ENCODE peak calls at places on chromosome 19, in five cellular contexts. F is heart left ventricle, O is foreskin fibroblast, M is bronchial epithelial cell, T is A549. X is an unnamed sample.

GRCh38 chr19:29623726-29624488 is 17.8 kb downstream of the POP4 start:
- DNase-seq in O (no peak), M (no peak), F (no peak), T (no peak), X (no peak)

GRCh38 chr19:50465986-50466771 is 10.1 kb upstream of the EMC10 start:
- DNase-seq in T (peak; percentile 49), O (peak; percentile 14), M (no peak), F (no peak), X (no peak)

GRCh38 chr19:55341191-55342043 is 1.7 kb downstream of the KMT5C start:
- DNase-seq in F (peak; percentile 83), T (peak; percentile 71), M (peak; percentile 35), O (peak; percentile 87), X (no peak)

GRCh38 chr19:20365146-20365545 is 198.1 kb downstream of the ZNF486 start:
- DNase-seq in T (no peak), O (no peak), M (no peak), F (no peak), X (peak; percentile 7)

GRCh38 chr19:39481229-39481545 is 549 bp downstream of the TIMM50 start:
- DNase-seq in T (no peak), O (peak; percentile 32), F (no peak), M (peak; percentile 5), X (no peak)

GRCh38 chr19:10701955-10702307 is 692 bp downstream of the QTRT1 start:
- DNase-seq in F (no peak), T (no peak), M (no peak), O (peak; percentile 40), X (no peak)

GRCh38 chr19:2253106-2254051 is 2.8 kb downstream of the JSRP1 start:
- DNase-seq in O (no peak), T (no peak), M (no peak), F (no peak), X (no peak)

GRCh38 chr19:20422216-20422615 is 143.4 kb downstream of the ZNF737 start:
- DNase-seq in T (no peak), F (no peak), O (no peak), M (no peak), X (no peak)

GRCh38 chr19:39558623-39559117 is 18.7 kb upstream of the EID2 start:
- DNase-seq in T (no peak), O (no peak), F (no peak), M (no peak), X (no peak)

GRCh38 chr19:6663236-6664187 is 6.4 kb downstream of the TNFSF14 start:
- DNase-seq in T (no peak), O (no peak), F (no peak), M (no peak), X (no peak)

GRCh38 chr19:16522559-16523377 is 19.5 kb downstream of the CHERP start:
- DNase-seq in F (no peak), M (no peak), O (no peak), T (no peak), X (no peak)

GRCh38 chr19:15188851-15189250 is 11.9 kb downstream of the NOTCH3 start:
- DNase-seq in T (no peak), O (no peak), F (no peak), M (no peak), X (no peak)

GRCh38 chr19:2315818-2316353 is 7.9 kb upstream of the LINGO3 start:
- DNase-seq in F (peak; percentile 77), T (peak; percentile 43), O (peak; percentile 86), M (no peak), X (no peak)

GRCh38 chr19:37098570-37098969 is 20.3 kb downstream of the ZNF420 start:
- DNase-seq in M (no peak), F (no peak), T (no peak), O (no peak), X (no peak)

GRCh38 chr19:49861127-49861526 is 6.2 kb downstream of the PNKP start:
- DNase-seq in F (no peak), O (peak; percentile 76), M (no peak), T (peak; percentile 63), X (no peak)

GRCh38 chr19:37217855-37218591 is at the start of gene ZNF383:
- DNase-seq in F (peak; percentile 91), T (peak; percentile 97), O (peak; percentile 93), M (peak; percentile 80), X (peak; percentile 84)

GRCh38 chr19:10000171-10000826 is 10.0 kb downstream of the COL5A3 start:
- DNase-seq in O (peak; percentile 82), M (peak; percentile 45), T (peak; percentile 70), F (no peak), X (no peak)

GRCh38 chr19:14561832-14562351 is 10.0 kb downstream of the NDUFB7 start:
- DNase-seq in F (peak; percentile 68), O (no peak), T (no peak), M (peak; percentile 58), X (no peak)

GRCh38 chr19:29805026-29805925 is 6.5 kb upstream of the CCNE1 start:
- DNase-seq in M (no peak), F (no peak), T (peak; percentile 36), O (peak; percentile 40), X (no peak)

GRCh38 chr19:14507704-14508246 is 10.4 kb downstream of the DNAJB1 start:
- DNase-seq in M (peak; percentile 80), F (no peak), O (peak; percentile 82), T (peak; percentile 89), X (no peak)

GRCh38 chr19:1074512-1075283 is 7.7 kb downstream of the ARHGAP45 start:
- DNase-seq in O (no peak), F (peak; percentile 78), T (peak; percentile 74), M (no peak), X (no peak)

GRCh38 chr19:397941-398706 is 10.8 kb downstream of the C2CD4C start:
- DNase-seq in F (no peak), O (no peak), M (no peak), T (no peak), X (no peak)

GRCh38 chr19:39078436-39079200 is 5.5 kb upstream of the ACP7 start:
- DNase-seq in T (peak; percentile 96), F (no peak), O (peak; percentile 95), M (peak; percentile 98), X (peak; percentile 99)

GRCh38 chr19:48489608-48490216 is 20.5 kb downstream of the CYTH2 start:
- DNase-seq in M (peak; percentile 55), T (peak; percentile 83), O (peak; percentile 76), F (peak; percentile 68), X (no peak)

GRCh38 chr19:49556412-49557398 is 23.7 kb downstream of the NOSIP start:
- DNase-seq in T (no peak), F (no peak), O (no peak), M (no peak), X (no peak)

GRCh38 chr19:28009696-28010095 is 1203.3 kb downstream of the UQCRFS1 start:
- DNase-seq in F (no peak), O (no peak), T (no peak), M (no peak), X (no peak)

GRCh38 chr19:6753178-6754031 is 13.8 kb downstream of the SH2D3A start:
- DNase-seq in O (peak; percentile 87), F (peak; percentile 84), M (peak; percentile 57), T (peak; percentile 81), X (peak; percentile 54)

GRCh38 chr19:55336101-55336500 is 3.6 kb upstream of the KMT5C start:
- DNase-seq in T (no peak), M (peak; percentile 95), F (no peak), O (peak; percentile 64), X (peak; percentile 97)

GRCh38 chr19:13835791-13836723 is 40.8 kb downstream of the ZSWIM4 start:
- DNase-seq in F (peak; percentile 71), M (no peak), T (peak; percentile 78), O (peak; percentile 36), X (no peak)

GRCh38 chr19:452829-453228 is 8.0 kb downstream of the SHC2 start:
- DNase-seq in O (no peak), T (no peak), F (no peak), M (no peak), X (no peak)

GRCh38 chr19:13420780-13421179 is 85.5 kb downstream of the CACNA1A start:
- DNase-seq in F (no peak), M (no peak), T (no peak), O (no peak), X (no peak)

GRCh38 chr19:38221919-38222828 is 1.8 kb downstream of the DPF1 start:
- DNase-seq in T (no peak), F (no peak), M (no peak), O (no peak), X (no peak)

GRCh38 chr19:7815325-7815724 is 14.7 kb upstream of the EVI5L start:
- DNase-seq in O (no peak), F (no peak), T (no peak), M (no peak), X (no peak)

DNA sequence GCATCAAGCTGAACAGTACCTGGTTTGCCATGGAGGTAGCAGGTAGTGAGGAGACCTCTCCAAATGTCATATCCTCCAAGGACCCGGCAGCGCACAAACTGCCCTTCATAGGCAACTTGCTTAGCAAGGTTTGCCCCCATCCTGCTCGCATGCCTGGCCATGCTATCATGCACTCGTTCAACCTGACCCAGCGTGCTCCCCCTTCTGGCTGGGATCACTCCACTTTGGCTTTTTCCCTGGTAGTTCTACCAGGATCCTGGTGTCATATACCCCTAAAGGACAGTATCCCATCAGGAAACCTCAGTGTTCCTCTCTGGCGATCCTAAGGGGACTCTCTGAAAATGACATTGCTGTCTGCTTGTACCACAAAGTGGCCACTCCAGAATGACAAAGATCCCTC is 38.6 kb upstream of the ZNF30 start:
- DNase-seq in M (no peak), O (no peak), F (no peak), T (no peak), X (no peak)
- TF ChIP-seq CTCF in M (no peak), O (no peak), F (no peak), T (no peak), X (no peak)

GRCh38 chr19:45955905-45956608 is 17.6 kb downstream of the NOVA2 start:
- DNase-seq in T (peak; percentile 81), F (peak; percentile 77), O (peak; percentile 24), M (peak; percentile 78), X (peak; percentile 60)
- TF ChIP-seq CTCF in T (no peak), F (no peak), O (no peak), M (no peak), X (no peak)

GRCh38 chr19:30881986-30882385 is 467.2 kb downstream of the TSHZ3 start:
- DNase-seq in O (no peak), T (no peak), M (no peak), F (no peak), X (no peak)

GRCh38 chr19:30883071-30883470 is 466.2 kb downstream of the TSHZ3 start:
- DNase-seq in O (no peak), T (no peak), F (no peak), M (no peak), X (no peak)

GRCh38 chr19:30882411-30883005 is 466.7 kb downstream of the TSHZ3 start:
- DNase-seq in F (no peak), T (no peak), O (no peak), M (no peak), X (no peak)

GRCh38 chr19:30887042-30887441 is 462.2 kb downstream of the TSHZ3 start:
- DNase-seq in O (no peak), M (no peak), F (no peak), T (no peak), X (no peak)

GRCh38 chr19:30884146-30884812 is 465.0 kb downstream of the TSHZ3 start:
- DNase-seq in F (no peak), M (no peak), O (no peak), T (no peak), X (no peak)
- TF ChIP-seq CTCF in F (no peak), M (no peak), O (no peak), T (no peak), X (no peak)

DNA sequence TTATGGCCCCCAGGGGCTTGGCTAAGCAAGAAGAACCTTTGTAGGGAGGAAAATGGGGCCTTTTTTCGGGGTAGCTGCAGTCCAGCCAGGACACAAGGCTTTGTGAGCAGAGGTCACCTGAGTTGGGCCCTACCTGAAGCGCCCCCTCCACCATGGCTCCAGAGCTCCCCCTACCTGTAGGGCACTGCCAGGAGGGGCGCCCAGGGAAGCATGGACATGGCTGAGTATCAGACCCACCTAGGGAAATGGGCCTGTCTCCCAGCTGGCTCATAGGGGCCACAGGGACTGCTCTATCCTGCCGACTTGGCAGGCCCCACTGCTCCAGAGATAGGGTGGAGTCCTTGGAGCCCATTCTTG is 9.0 kb upstream of the CEBPA start:
- DNase-seq in O (no peak), M (no peak), T (no peak), F (no peak), X (no peak)
- TF ChIP-seq CTCF in O (no peak), M (peak; percentile 41), T (peak; percentile 48), F (no peak), X (peak; percentile 66)

X was measured in foreskin keratinocyte.